ENCODE peak calls at places on chromosomes 4 and X, in ten cellular contexts. K, W, I, P, C, A, U, L, B and Q are unnamed samples.

GRCh38 chr4:144787365-144788263 is 141.7 kb downstream of the HHIP start:
- DNase-seq in P (no peak), L (no peak), C (no peak), W (no peak), I (no peak), B (peak), A (no peak), K (no peak), U (no peak), Q (no peak)

GRCh38 chr4:61763682-61764081 is 563.6 kb downstream of the ADGRL3 start:
- DNase-seq in P (no peak), W (no peak), U (no peak), I (no peak), K (no peak), L (no peak), A (no peak), C (no peak), B (no peak), Q (no peak)

GRCh38 chr4:87913871-87914270 is 61.6 kb upstream of the SPP1 start:
- DNase-seq in B (no peak), U (no peak), K (no peak), C (no peak), P (no peak), L (no peak), I (no peak), A (no peak), W (no peak), Q (no peak)

GRCh38 chrX:149541521-149542047 is 772 bp downstream of the EOLA1 start:
- DNase-seq in L (peak), B (no peak), C (no peak), I (no peak), U (no peak), P (no peak), K (no peak), W (no peak), A (no peak), Q (peak)

GRCh38 chr4:3246458-3247398 is 2.2 kb upstream of the MSANTD1 start:
- DNase-seq in P (no peak), L (no peak), U (no peak), K (no peak), W (no peak), B (no peak), C (no peak), A (no peak), I (no peak), Q (no peak)

GRCh38 chr4:41098093-41098492 is 116.2 kb downstream of the APBB2 start:
- DNase-seq in U (no peak), K (no peak), P (no peak), L (no peak), A (no peak), B (no peak), W (no peak), I (no peak), C (no peak), Q (no peak)

GRCh38 chr4:143300860-143301259 is 35.8 kb upstream of the GAB1 start:
- DNase-seq in K (no peak), P (no peak), I (no peak), A (no peak), U (no peak), C (no peak), B (no peak), L (no peak), W (no peak), Q (no peak)

GRCh38 chrX:12881914-12882313 is 15.0 kb downstream of the TLR7 start:
- DNase-seq in W (no peak), L (no peak), K (no peak), U (no peak), I (no peak), P (no peak), B (no peak), C (no peak), A (no peak), Q (no peak)

GRCh38 chr4:54852061-54852460 is 194.3 kb downstream of the KIT start:
- DNase-seq in W (no peak), C (no peak), P (no peak), L (no peak), U (no peak), I (no peak), A (no peak), B (no peak), K (no peak), Q (no peak)

GRCh38 chr4:3483471-3483921 is 20.4 kb downstream of the DOK7 start:
- DNase-seq in W (no peak), I (no peak), B (peak), C (no peak), K (no peak), A (no peak), P (no peak), U (no peak), L (no peak), Q (no peak)

GRCh38 chr4:6779667-6780565 is 2.6 kb upstream of the KIAA0232 start:
- DNase-seq in P (no peak), L (peak), I (no peak), B (peak), K (no peak), W (no peak), U (peak), A (no peak), C (no peak), Q (no peak)

GRCh38 chrX:53831662-53832635 is 145.4 kb upstream of the HUWE1 start:
- DNase-seq in I (no peak), W (peak), K (no peak), B (peak), P (no peak), A (peak), L (peak), U (peak), C (peak), Q (no peak)

GRCh38 chrX:70262952-70263567 is 3.1 kb upstream of the P2RY4 start:
- DNase-seq in P (peak), L (peak), K (peak), C (no peak), I (no peak), A (peak), U (peak), W (no peak), B (peak), Q (no peak)

GRCh38 chr4:22091906-22092305 is 143.3 kb upstream of the KCNIP4 start:
- DNase-seq in C (no peak), P (no peak), U (no peak), I (no peak), K (no peak), B (no peak), A (no peak), W (no peak), L (no peak), Q (no peak)

GRCh38 chr4:183264614-183265013 is 55.5 kb downstream of the CLDN22 start:
- DNase-seq in K (no peak), U (no peak), L (no peak), B (peak), C (no peak), I (no peak), P (no peak), A (no peak), W (no peak), Q (no peak)

GRCh38 chr4:82739292-82740190 is 59.1 kb downstream of the SCD5 start:
- DNase-seq in B (peak), I (peak), C (peak), L (peak), U (peak), A (peak), K (peak), P (peak), W (peak), Q (no peak)

GRCh38 chrX:18390941-18391538 is 34.4 kb upstream of the CDKL5 start:
- DNase-seq in I (peak), P (peak), A (peak), K (peak), C (peak), W (peak), L (peak), B (peak), U (peak), Q (no peak)

GRCh38 chrX:100076031-100076430 is 334.0 kb downstream of the PCDH19 start:
- DNase-seq in B (no peak), W (no peak), I (no peak), A (no peak), K (no peak), U (no peak), L (no peak), P (no peak), C (no peak), Q (no peak)

GRCh38 chrX:100070334-100070849 is 339.7 kb downstream of the PCDH19 start:
- DNase-seq in W (no peak), I (no peak), B (no peak), A (no peak), K (no peak), C (no peak), P (no peak), U (no peak), L (peak), Q (no peak)

DNA sequence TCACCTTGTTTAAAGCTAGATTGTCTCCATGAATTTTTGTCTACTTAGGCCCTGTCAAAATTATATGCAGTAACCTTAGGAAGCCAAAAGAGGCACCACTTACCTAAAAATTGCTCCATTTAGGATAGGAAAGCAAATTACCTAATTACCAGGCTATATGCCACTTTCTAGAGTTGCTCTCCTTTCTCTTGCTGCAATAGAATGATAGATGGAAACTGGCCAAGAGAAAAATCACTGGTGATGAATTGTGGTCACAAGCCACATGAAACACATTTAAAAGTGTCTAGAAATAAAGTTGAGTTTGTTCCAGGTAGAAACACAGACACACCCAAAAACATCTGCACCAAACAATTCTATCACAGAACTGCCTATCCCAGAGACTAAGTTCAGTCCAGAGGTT is 337.8 kb downstream of the PCDH19 start:
- DNase-seq in A (no peak), W (no peak), U (no peak), P (no peak), C (no peak), I (no peak), B (no peak), L (no peak), K (no peak), Q (no peak)
- TF ChIP-seq CTCF in A (no peak), W (no peak), U (no peak), P (no peak), C (no peak), I (no peak), B (no peak), L (peak), K (no peak), Q (peak)

DNA sequence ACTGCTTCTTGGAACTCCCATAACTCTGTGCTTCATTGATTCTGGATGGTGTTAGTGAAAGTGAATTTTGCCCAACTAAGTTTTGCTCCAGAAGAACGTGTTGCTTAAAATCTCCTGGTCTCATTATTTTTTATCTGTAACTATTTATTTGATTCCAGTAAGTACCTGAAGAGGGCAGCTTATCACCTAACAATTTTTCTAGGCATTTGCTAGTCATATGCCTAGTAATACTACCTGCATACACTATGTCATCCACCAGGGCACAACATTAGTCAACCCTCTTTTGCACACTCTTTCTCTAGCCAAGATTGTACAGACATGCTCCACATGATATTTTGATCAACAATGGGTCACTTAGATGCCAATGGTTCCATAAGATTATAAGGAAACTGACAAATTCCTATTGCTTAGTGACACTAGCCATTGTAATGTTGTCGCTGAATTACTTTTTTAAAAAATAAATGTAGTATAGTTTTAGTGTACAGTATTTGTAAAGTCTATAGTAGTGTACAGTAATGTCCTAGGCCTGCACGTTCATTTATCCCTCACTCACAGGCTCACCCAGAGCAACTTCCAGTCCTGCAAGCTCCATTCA is 499.9 kb upstream of the AADAT start:
- DNase-seq in I (no peak), A (no peak), L (no peak), U (peak), K (no peak), C (no peak), P (no peak), W (no peak), B (no peak), Q (no peak)
- TF ChIP-seq CTCF in I (no peak), A (peak), L (peak), U (no peak), K (peak), C (no peak), P (peak), W (no peak), B (peak), Q (peak)

DNA sequence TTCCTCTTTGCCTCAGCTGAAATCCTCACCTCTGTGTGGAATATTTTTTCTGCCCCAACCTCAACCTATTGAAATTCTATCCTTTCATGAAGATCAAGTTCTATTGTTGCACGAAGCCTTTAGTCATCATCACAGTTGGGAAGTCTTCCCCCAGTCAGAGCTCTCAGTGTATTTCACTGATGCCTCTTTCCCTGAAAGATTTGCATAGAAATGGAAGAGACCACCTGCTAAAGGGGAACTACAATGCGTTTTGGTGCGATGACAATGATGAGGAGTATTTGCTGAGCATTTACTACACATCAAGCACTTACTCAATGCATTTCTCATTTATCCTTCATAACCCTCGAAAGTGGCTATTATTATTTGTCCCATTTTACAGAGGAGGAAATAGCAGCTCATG is 151.2 kb upstream of the KLF3 start:
- DNase-seq in B (no peak), I (no peak), W (no peak), U (no peak), C (no peak), L (no peak), P (no peak), K (no peak), A (no peak), Q (no peak)
- TF ChIP-seq CTCF in B (no peak), I (no peak), W (no peak), U (no peak), C (no peak), L (no peak), P (no peak), K (no peak), A (no peak), Q (no peak)

DNA sequence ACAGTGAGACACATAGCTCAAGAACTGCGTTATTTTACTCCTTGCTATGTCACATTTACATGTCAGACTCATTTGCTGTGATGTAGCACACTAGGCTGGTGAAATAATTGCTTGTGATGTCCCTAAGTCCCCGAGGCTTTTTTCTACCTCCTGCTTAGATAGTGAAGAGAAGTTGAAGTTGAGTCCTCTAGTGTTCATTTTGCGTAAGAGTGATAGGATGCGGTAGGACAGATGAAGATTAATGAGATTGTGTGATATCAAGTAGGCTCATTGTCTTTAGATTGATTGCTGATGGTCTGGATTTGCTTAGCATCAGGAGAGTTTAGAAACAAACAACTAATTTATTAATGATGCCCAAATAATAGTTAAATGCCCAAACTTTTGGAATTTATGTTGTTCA is 173.6 kb upstream of the NUDT6 start:
- DNase-seq in I (no peak), K (no peak), B (peak), U (peak), P (no peak), C (no peak), L (no peak), A (no peak), W (no peak), Q (no peak)
- TF ChIP-seq CTCF in I (no peak), K (no peak), B (peak), U (peak), P (no peak), C (no peak), L (peak), A (peak), W (no peak), Q (peak)

GRCh38 chr4:4872148-4872903 is 12.9 kb downstream of the MSX1 start:
- DNase-seq in L (peak), I (no peak), W (no peak), U (no peak), C (no peak), K (peak), A (peak), P (no peak), B (no peak), Q (no peak)
- TF ChIP-seq CTCF in L (peak), I (no peak), W (no peak), U (no peak), C (no peak), K (no peak), A (no peak), P (no peak), B (no peak), Q (no peak)

GRCh38 chr4:116180056-116180690 is 905.2 kb downstream of the TRAM1L1 start:
- DNase-seq in L (no peak), P (no peak), B (peak), I (no peak), W (no peak), K (no peak), C (no peak), U (no peak), A (no peak), Q (no peak)
- TF ChIP-seq CTCF in L (peak), P (no peak), B (peak), I (no peak), W (no peak), K (peak), C (no peak), U (no peak), A (peak), Q (peak)

DNA sequence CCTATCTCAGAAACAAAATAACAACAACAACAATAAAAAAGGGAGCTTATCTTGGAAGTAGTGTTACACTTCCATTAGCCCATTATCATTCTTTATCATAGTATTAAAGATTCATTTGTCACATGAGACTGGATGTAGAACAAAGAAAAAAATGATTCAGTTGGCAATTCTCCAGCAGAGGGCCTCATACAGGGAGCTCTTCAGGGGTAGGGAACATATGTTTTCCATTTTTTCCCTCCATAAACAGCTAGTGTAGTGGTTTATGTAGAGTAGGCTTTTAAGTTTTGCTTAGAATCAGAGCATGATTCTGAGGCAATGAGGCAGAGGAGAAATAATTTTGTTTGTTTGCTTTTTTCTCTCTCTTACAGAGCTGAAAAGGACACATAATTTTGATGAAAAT is 5.8 kb downstream of the CPE start:
- DNase-seq in C (no peak), W (no peak), P (no peak), L (no peak), B (peak), U (no peak), A (no peak), K (no peak), I (no peak), Q (no peak)
- TF ChIP-seq CTCF in C (no peak), W (no peak), P (no peak), L (peak), B (no peak), U (no peak), A (no peak), K (peak), I (no peak), Q (peak)

DNA sequence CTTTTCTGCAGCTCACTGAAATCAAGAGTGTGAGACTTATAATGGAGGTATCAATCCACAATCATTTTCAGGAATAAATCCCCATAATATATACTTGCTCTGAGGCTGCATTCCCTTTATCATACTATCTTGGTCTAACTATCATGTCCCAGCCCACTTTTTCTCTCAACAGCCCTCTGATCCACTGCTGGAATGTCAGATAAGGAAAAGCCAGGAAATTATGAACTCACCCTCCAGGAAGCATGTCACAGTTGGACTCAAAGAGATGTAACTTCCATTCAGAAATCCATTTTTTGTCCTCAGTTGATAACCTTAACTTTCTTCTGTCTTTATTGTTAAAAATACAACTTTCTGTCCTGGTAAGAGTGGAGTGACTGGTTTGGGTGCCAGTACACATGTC is 144.9 kb downstream of the PCDH19 start:
- DNase-seq in P (no peak), I (no peak), L (no peak), W (no peak), K (no peak), U (no peak), C (no peak), A (no peak), B (no peak), Q (no peak)
- TF ChIP-seq CTCF in P (no peak), I (no peak), L (no peak), W (no peak), K (no peak), U (no peak), C (no peak), A (no peak), B (no peak), Q (no peak)